ENCODE peak calls at places on chromosomes 13 and 19, in five cellular contexts. One of them, this sample, is unnamed.
A peak's percentile ranks its signal among the peaks of the same experiment; 100 is the strongest.

GRCh38 chr13:28843594-28843993 is 23.5 kb downstream of the MTUS2 start:
- DNase-seq in H9: no peak
- DNase-seq in neuronal stem cell: no peak
- DNase-seq in IMR-90: no peak
- DNase-seq in H1: no peak
- DNase-seq in this sample: no peak

GRCh38 chr19:2446390-2446789 is 10.4 kb downstream of the LMNB2 start:
- DNase-seq in H9: no peak
- DNase-seq in neuronal stem cell: no peak
- DNase-seq in IMR-90: no peak
- DNase-seq in H1: no peak
- DNase-seq in this sample: no peak

GRCh38 chr19:7287716-7288115 is 6.5 kb downstream of the INSR start:
- DNase-seq in H9: no peak
- DNase-seq in neuronal stem cell: no peak
- DNase-seq in IMR-90: no peak
- DNase-seq in H1: no peak
- DNase-seq in this sample: no peak

GRCh38 chr13:106468948-106469590 is 66.4 kb downstream of the EFNB2 start:
- DNase-seq in H9: no peak
- DNase-seq in neuronal stem cell: no peak
- DNase-seq in IMR-90: no peak
- DNase-seq in H1: no peak
- DNase-seq in this sample: peak; percentile 82

GRCh38 chr19:43739836-43740235 is 14.9 kb downstream of the SMG9 start:
- DNase-seq in H9: no peak
- DNase-seq in neuronal stem cell: no peak
- DNase-seq in IMR-90: no peak
- DNase-seq in H1: no peak
- DNase-seq in this sample: no peak

GRCh38 chr13:59691501-59692066 is 472.1 kb downstream of the DIAPH3 start:
- DNase-seq in H9: no peak
- DNase-seq in neuronal stem cell: no peak
- DNase-seq in IMR-90: peak; percentile 56
- DNase-seq in H1: no peak
- DNase-seq in this sample: no peak

GRCh38 chr19:1847684-1848398 is 442 bp downstream of the REXO1 start:
- DNase-seq in H9: no peak
- DNase-seq in neuronal stem cell: no peak
- DNase-seq in IMR-90: peak; percentile 40
- DNase-seq in H1: peak; percentile 65
- DNase-seq in this sample: peak; percentile 74

GRCh38 chr13:39415403-39415802 is 187.6 kb downstream of the LHFPL6 start:
- DNase-seq in H9: peak; percentile 50
- DNase-seq in neuronal stem cell: no peak
- DNase-seq in IMR-90: peak; percentile 43
- DNase-seq in H1: no peak
- DNase-seq in this sample: peak; percentile 57

GRCh38 chr19:16070366-16070990 is 5.8 kb upstream of the TPM4 start:
- DNase-seq in H9: no peak
- DNase-seq in neuronal stem cell: no peak
- DNase-seq in IMR-90: no peak
- DNase-seq in H1: no peak
- DNase-seq in this sample: no peak

GRCh38 chr13:84131249-84131648 is 249.0 kb upstream of the SLITRK1 start:
- DNase-seq in H9: no peak
- DNase-seq in neuronal stem cell: no peak
- DNase-seq in IMR-90: no peak
- DNase-seq in H1: no peak
- DNase-seq in this sample: no peak

GRCh38 chr13:59497845-59498244 is 665.9 kb downstream of the DIAPH3 start:
- DNase-seq in H9: no peak
- DNase-seq in neuronal stem cell: no peak
- DNase-seq in IMR-90: no peak
- DNase-seq in H1: no peak
- DNase-seq in this sample: no peak

GRCh38 chr13:28138012-28138755 is at the start of gene PAN3:
- DNase-seq in H9: peak; percentile 90
- DNase-seq in neuronal stem cell: peak; percentile 85
- DNase-seq in IMR-90: peak; percentile 89
- DNase-seq in H1: peak; percentile 95
- DNase-seq in this sample: peak; percentile 96

GRCh38 chr19:814108-815078 is 7.4 kb downstream of the PLPPR3 start:
- DNase-seq in H9: no peak
- DNase-seq in neuronal stem cell: no peak
- DNase-seq in IMR-90: no peak
- DNase-seq in H1: no peak
- DNase-seq in this sample: no peak

GRCh38 chr19:15091918-15092753 is 10.1 kb downstream of the OR1I1 start:
- DNase-seq in H9: peak; percentile 54
- DNase-seq in neuronal stem cell: peak; percentile 72
- DNase-seq in IMR-90: peak; percentile 71
- DNase-seq in H1: peak; percentile 54
- DNase-seq in this sample: peak; percentile 77

GRCh38 chr19:4059931-4060620 is 6.6 kb downstream of the ZBTB7A start:
- DNase-seq in H9: peak; percentile 32
- DNase-seq in neuronal stem cell: no peak
- DNase-seq in IMR-90: no peak
- DNase-seq in H1: no peak
- DNase-seq in this sample: no peak

GRCh38 chr19:4058696-4059492 is 7.8 kb downstream of the ZBTB7A start:
- DNase-seq in H9: peak; percentile 30
- DNase-seq in neuronal stem cell: no peak
- DNase-seq in IMR-90: no peak
- DNase-seq in H1: no peak
- DNase-seq in this sample: no peak

GRCh38 chr19:4059493-4059880 is 7.2 kb downstream of the ZBTB7A start:
- DNase-seq in H9: no peak
- DNase-seq in neuronal stem cell: no peak
- DNase-seq in IMR-90: no peak
- DNase-seq in H1: no peak
- DNase-seq in this sample: no peak

GRCh38 chr19:4060621-4061177 is 6.0 kb downstream of the ZBTB7A start:
- DNase-seq in H9: no peak
- DNase-seq in neuronal stem cell: no peak
- DNase-seq in IMR-90: no peak
- DNase-seq in H1: no peak
- DNase-seq in this sample: no peak

GRCh38 chr19:4057913-4058695 is 8.6 kb downstream of the ZBTB7A start:
- DNase-seq in H9: peak; percentile 38
- DNase-seq in neuronal stem cell: no peak
- DNase-seq in IMR-90: peak; percentile 85
- DNase-seq in H1: no peak
- DNase-seq in this sample: peak; percentile 74
- H2BK120ac ChIP-seq in H9: no peak overlapping the region
- H2BK120ac ChIP-seq in neuronal stem cell: no peak overlapping the region
- H2BK120ac ChIP-seq in IMR-90: peak overlapping the region; percentile 22
- H2BK120ac ChIP-seq in H1: no peak overlapping the region
- H2BK120ac ChIP-seq in this sample: no peak overlapping the region

DNA sequence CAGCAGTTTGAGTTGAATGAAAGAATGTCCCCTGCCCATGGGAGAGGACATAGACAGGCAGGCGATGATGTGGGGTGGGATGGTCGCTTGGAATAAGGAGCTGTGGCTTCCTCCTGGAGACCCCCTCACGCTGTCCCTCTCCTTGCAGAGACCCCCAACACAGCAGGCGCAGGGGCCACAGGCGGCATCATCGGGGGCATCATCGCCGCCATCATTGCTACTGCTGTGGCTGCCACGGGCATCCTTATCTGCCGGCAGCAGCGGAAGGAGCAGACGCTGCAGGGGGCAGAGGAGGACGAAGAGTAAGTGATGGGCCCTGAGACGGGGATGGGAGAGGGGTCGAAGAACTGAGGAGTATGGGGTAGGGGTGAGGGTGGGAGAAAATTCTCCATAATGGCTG is 9.0 kb upstream of the TOMM40 start:
- DNase-seq in H9: no peak
- DNase-seq in neuronal stem cell: no peak
- DNase-seq in IMR-90: no peak
- DNase-seq in H1: no peak
- DNase-seq in this sample: no peak
- H2BK120ac ChIP-seq in H9: no peak overlapping the region
- H2BK120ac ChIP-seq in neuronal stem cell: no peak overlapping the region
- H2BK120ac ChIP-seq in IMR-90: no peak overlapping the region
- H2BK120ac ChIP-seq in H1: no peak overlapping the region
- H2BK120ac ChIP-seq in this sample: no peak overlapping the region

DNA sequence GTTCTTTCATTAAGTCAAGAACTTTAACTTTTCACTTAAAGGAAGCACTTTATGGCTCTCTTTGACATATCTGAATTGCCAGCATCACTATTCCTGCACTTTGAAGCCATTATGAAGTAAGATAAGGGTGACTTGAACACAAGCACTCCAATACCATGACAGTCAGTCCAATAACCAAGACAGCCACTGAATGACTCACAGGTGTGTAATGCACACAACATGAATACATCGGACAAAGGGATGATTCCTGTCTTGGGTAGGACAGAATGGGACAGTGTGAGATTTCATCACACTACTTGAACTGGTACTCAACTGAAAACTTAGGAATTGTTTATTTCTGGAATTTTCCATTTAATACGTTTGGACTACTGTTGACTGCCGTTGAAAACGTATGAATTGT is 233.7 kb upstream of the IPO5 start:
- DNase-seq in H9: no peak
- DNase-seq in neuronal stem cell: no peak
- DNase-seq in IMR-90: no peak
- DNase-seq in H1: no peak
- DNase-seq in this sample: no peak
- H2BK120ac ChIP-seq in H9: no peak overlapping the region
- H2BK120ac ChIP-seq in neuronal stem cell: no peak overlapping the region
- H2BK120ac ChIP-seq in IMR-90: no peak overlapping the region
- H2BK120ac ChIP-seq in H1: no peak overlapping the region
- H2BK120ac ChIP-seq in this sample: no peak overlapping the region

GRCh38 chr13:74413482-74413881 is 279.3 kb upstream of the KLF12 start:
- DNase-seq in H9: no peak
- DNase-seq in neuronal stem cell: no peak
- DNase-seq in IMR-90: no peak
- DNase-seq in H1: no peak
- DNase-seq in this sample: no peak

GRCh38 chr13:74409551-74409950 is 275.3 kb upstream of the KLF12 start:
- DNase-seq in H9: no peak
- DNase-seq in neuronal stem cell: no peak
- DNase-seq in IMR-90: no peak
- DNase-seq in H1: no peak
- DNase-seq in this sample: no peak

DNA sequence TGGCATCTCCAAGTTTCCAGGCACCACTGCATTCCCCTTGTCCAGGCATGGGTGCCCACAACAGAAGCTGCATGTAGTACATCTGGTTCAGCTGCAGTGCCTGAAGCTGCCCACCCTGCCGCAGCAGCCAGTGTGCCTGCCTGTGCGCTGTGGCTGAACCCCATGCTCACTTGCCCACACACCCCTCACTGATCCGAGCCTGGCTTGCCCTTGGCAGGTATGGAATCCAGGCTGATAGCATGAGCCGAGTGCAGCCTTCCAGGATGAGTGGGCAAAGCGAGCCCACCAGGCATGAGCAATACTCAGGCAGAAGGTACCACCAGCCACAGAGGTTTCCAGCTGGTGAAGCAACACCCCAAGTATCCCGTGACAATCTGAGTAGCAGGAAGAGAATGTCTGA is 280.3 kb upstream of the KLF12 start:
- DNase-seq in H9: no peak
- DNase-seq in neuronal stem cell: no peak
- DNase-seq in IMR-90: no peak
- DNase-seq in H1: no peak
- DNase-seq in this sample: no peak
- H2BK120ac ChIP-seq in H9: no peak overlapping the region
- H2BK120ac ChIP-seq in neuronal stem cell: no peak overlapping the region
- H2BK120ac ChIP-seq in IMR-90: no peak overlapping the region
- H2BK120ac ChIP-seq in H1: no peak overlapping the region
- H2BK120ac ChIP-seq in this sample: no peak overlapping the region

GRCh38 chr19:45424191-45425058 is 708 bp upstream of the ERCC1 start:
- DNase-seq in H9: peak; percentile 86
- DNase-seq in neuronal stem cell: no peak
- DNase-seq in IMR-90: peak; percentile 98
- DNase-seq in H1: peak; percentile 76
- DNase-seq in this sample: peak; percentile 92
- H2BK120ac ChIP-seq in H9: no peak overlapping the region
- H2BK120ac ChIP-seq in neuronal stem cell: no peak overlapping the region
- H2BK120ac ChIP-seq in IMR-90: peak overlapping the region; percentile 96
- H2BK120ac ChIP-seq in H1: no peak overlapping the region
- H2BK120ac ChIP-seq in this sample: peak overlapping the region; percentile 14

DNA sequence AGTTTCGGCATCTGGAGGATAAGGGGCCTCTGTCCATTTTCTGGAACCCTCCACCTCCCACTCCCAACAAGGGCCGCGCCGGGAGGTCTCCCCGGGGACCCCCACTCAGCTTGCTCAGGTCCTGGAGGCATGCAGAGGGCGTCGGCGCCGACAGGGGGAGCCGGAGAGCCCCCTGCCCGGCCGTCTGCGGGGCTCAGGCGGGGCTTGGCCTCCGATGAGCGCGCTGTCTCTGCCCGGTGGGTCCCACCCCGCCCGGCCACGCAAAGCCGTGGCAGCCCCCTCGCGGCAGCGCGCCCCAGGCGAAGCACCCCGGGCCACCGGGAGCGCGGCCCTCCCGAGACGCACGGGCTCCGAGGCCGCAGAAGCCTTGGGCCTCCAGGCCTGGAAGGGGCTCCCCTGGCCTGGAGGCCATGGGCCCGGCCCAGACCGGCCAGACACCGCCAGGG is 149.7 kb upstream of the ZNF536 start:
- DNase-seq in H9: peak; percentile 62
- DNase-seq in neuronal stem cell: no peak
- DNase-seq in IMR-90: no peak
- DNase-seq in H1: peak; percentile 90
- DNase-seq in this sample: peak; percentile 32
- H2BK120ac ChIP-seq in H9: no peak overlapping the region
- H2BK120ac ChIP-seq in neuronal stem cell: no peak overlapping the region
- H2BK120ac ChIP-seq in IMR-90: no peak overlapping the region
- H2BK120ac ChIP-seq in H1: no peak overlapping the region
- H2BK120ac ChIP-seq in this sample: no peak overlapping the region